ENCODE peak calls at places on chromosome 18, in eight cellular contexts. N is SJCRH30; X is hepatocyte; B is AG04450; T is breast epithelium; O is heart right ventricle; K is mucosa of descending colon; Z is CD4-positive, alpha-beta T cell. H is an unnamed sample. For H3K9me3, the result is how much of the 10 kb centered on the place peaks cover.

GRCh38 chr18:45617284-45617683 is 2.0 kb downstream of the SLC14A2 start:
- DNase-seq in N (no peak), X (peak), B (peak), T (peak), O (peak), K (peak), Z (no peak), H (no peak)

GRCh38 chr18:57230861-57231260 is 84.0 kb downstream of the BOD1L2 start:
- DNase-seq in N (no peak), X (no peak), B (no peak), T (no peak), O (no peak), K (no peak), Z (no peak), H (no peak)

GRCh38 chr18:28854964-28855363 is 678.0 kb upstream of the CDH2 start:
- DNase-seq in N (no peak), X (peak), B (no peak), T (no peak), O (no peak), K (no peak), Z (no peak), H (no peak)

GRCh38 chr18:33696332-33697162 is 118.5 kb downstream of the ASXL3 start:
- DNase-seq in N (no peak), X (no peak), B (no peak), T (no peak), O (no peak), K (no peak), Z (no peak), H (no peak)

GRCh38 chr18:48017625-48018024 is 87.2 kb upstream of the SMAD2 start:
- DNase-seq in N (no peak), X (no peak), B (no peak), T (no peak), O (no peak), K (no peak), Z (no peak), H (no peak)

GRCh38 chr18:45008694-45009372 is 328.1 kb downstream of the SETBP1 start:
- DNase-seq in N (no peak), X (no peak), B (no peak), T (no peak), O (no peak), K (no peak), Z (no peak), H (no peak)

GRCh38 chr18:48929212-48929612 is 21.6 kb downstream of the SMAD7 start:
- DNase-seq in N (no peak), X (no peak), B (no peak), T (no peak), O (no peak), K (no peak), Z (no peak), H (no peak)

GRCh38 chr18:7272268-7273049 is 41.6 kb downstream of the LRRC30 start:
- DNase-seq in N (peak), X (peak), B (peak), T (no peak), O (peak), K (peak), Z (no peak), H (peak)

GRCh38 chr18:13136056-13136688 is 82.4 kb upstream of the LDLRAD4 start:
- DNase-seq in N (no peak), X (no peak), B (no peak), T (no peak), O (no peak), K (peak), Z (no peak), H (no peak)

GRCh38 chr18:59008302-59008974 is 131.2 kb upstream of the SEC11C start:
- DNase-seq in N (no peak), X (peak), B (no peak), T (no peak), O (no peak), K (no peak), Z (no peak), H (no peak)

GRCh38 chr18:13288509-13289138 is 70.1 kb downstream of the LDLRAD4 start:
- DNase-seq in N (no peak), X (no peak), B (no peak), T (no peak), O (no peak), K (no peak), Z (no peak), H (no peak)

GRCh38 chr18:77084757-77085035 is 47.9 kb downstream of the MBP start:
- DNase-seq in N (no peak), X (no peak), B (no peak), T (no peak), O (no peak), K (no peak), Z (no peak), H (no peak)

GRCh38 chr18:79380816-79381806 is 14.6 kb upstream of the NFATC1 start:
- DNase-seq in N (peak), X (peak), B (no peak), T (peak), O (peak), K (peak), Z (peak), H (peak)

GRCh38 chr18:12321331-12321730 is 13.3 kb downstream of the TUBB6 start:
- DNase-seq in N (no peak), X (no peak), B (no peak), T (no peak), O (no peak), K (no peak), Z (no peak), H (no peak)

GRCh38 chr18:37335337-37335736 is 230.3 kb downstream of the CELF4 start:
- DNase-seq in N (peak), X (peak), B (no peak), T (no peak), O (no peak), K (no peak), Z (no peak), H (no peak)

GRCh38 chr18:13216092-13216582 is 2.4 kb upstream of the LDLRAD4 start:
- DNase-seq in N (peak), X (peak), B (no peak), T (peak), O (peak), K (peak), Z (peak), H (peak)

GRCh38 chr18:61766266-61766884 is 126.4 kb downstream of the RNF152 start:
- DNase-seq in N (no peak), X (no peak), B (no peak), T (no peak), O (no peak), K (no peak), Z (no peak), H (no peak)

GRCh38 chr18:60279394-60279793 is 93.2 kb downstream of the MC4R start:
- DNase-seq in N (no peak), X (no peak), B (no peak), T (no peak), O (no peak), K (no peak), Z (no peak), H (no peak)

GRCh38 chr18:1585881-1586488 is 681.3 kb downstream of the ADCYAP1 start:
- DNase-seq in N (peak), X (peak), B (no peak), T (no peak), O (no peak), K (no peak), Z (no peak), H (no peak)

GRCh38 chr18:7479756-7480155 is 87.4 kb upstream of the PTPRM start:
- DNase-seq in N (no peak), X (no peak), B (no peak), T (no peak), O (no peak), K (no peak), Z (no peak), H (no peak)

GRCh38 chr18:78603584-78603983 is 376.0 kb upstream of the SALL3 start:
- DNase-seq in N (no peak), X (no peak), B (no peak), T (no peak), O (no peak), K (no peak), Z (no peak), H (no peak)

GRCh38 chr18:49959176-49959575 is 145.8 kb upstream of the ACAA2 start:
- DNase-seq in N (no peak), X (no peak), B (no peak), T (no peak), O (no peak), K (no peak), Z (no peak), H (no peak)

GRCh38 chr18:79510731-79511141 is 115.0 kb downstream of the NFATC1 start:
- DNase-seq in N (no peak), X (no peak), B (no peak), T (peak), O (no peak), K (peak), Z (peak), H (peak)

GRCh38 chr18:61653823-61654551 is 238.8 kb downstream of the RNF152 start:
- DNase-seq in N (no peak), X (no peak), B (no peak), T (no peak), O (no peak), K (no peak), Z (no peak), H (no peak)

GRCh38 chr18:79156330-79156729 is 87.1 kb downstream of the ATP9B start:
- DNase-seq in N (no peak), X (peak), B (no peak), T (no peak), O (no peak), K (no peak), Z (no peak), H (no peak)

GRCh38 chr18:78814766-78815165 is 164.9 kb upstream of the SALL3 start:
- DNase-seq in N (no peak), X (no peak), B (no peak), T (no peak), O (no peak), K (peak), Z (no peak), H (no peak)

GRCh38 chr18:50194623-50195532 is at the start of gene MYO5B:
- DNase-seq in N (no peak), X (peak), B (no peak), T (peak), O (peak), K (peak), Z (peak), H (peak)

GRCh38 chr18:9630444-9630843 is 16.1 kb upstream of the PPP4R1 start:
- DNase-seq in N (no peak), X (no peak), B (no peak), T (no peak), O (no peak), K (no peak), Z (no peak), H (no peak)

GRCh38 chr18:7618821-7619410 is 51.8 kb downstream of the PTPRM start:
- DNase-seq in N (no peak), X (no peak), B (no peak), T (no peak), O (no peak), K (no peak), Z (no peak), H (no peak)

GRCh38 chr18:499351-500229 is 911 bp downstream of the COLEC12 start:
- DNase-seq in N (no peak), X (peak), B (no peak), T (no peak), O (no peak), K (no peak), Z (no peak), H (no peak)

GRCh38 chr18:25137133-25137472 is 214.9 kb downstream of the ZNF521 start:
- DNase-seq in N (no peak), X (no peak), B (no peak), T (no peak), O (no peak), K (no peak), Z (no peak), H (no peak)

GRCh38 chr18:60017371-60017770 is 117.6 kb downstream of the PMAIP1 start:
- DNase-seq in N (no peak), X (no peak), B (no peak), T (no peak), O (no peak), K (no peak), Z (no peak), H (no peak)

GRCh38 chr18:37124511-37124910 is 295.6 kb downstream of the KIAA1328 start:
- DNase-seq in N (peak), X (no peak), B (no peak), T (no peak), O (no peak), K (no peak), Z (no peak), H (no peak)

GRCh38 chr18:3409811-3410210 is 40.2 kb upstream of the TGIF1 start:
- DNase-seq in N (peak), X (no peak), B (no peak), T (no peak), O (no peak), K (no peak), Z (no peak), H (no peak)

GRCh38 chr18:43078485-43079092 is 36.9 kb downstream of the RIT2 start:
- DNase-seq in N (no peak), X (no peak), B (no peak), T (no peak), O (no peak), K (no peak), Z (no peak), H (no peak)

GRCh38 chr18:7821784-7822183 is 254.7 kb downstream of the PTPRM start:
- DNase-seq in N (no peak), X (no peak), B (no peak), T (no peak), O (no peak), K (no peak), Z (no peak), H (no peak)

GRCh38 chr18:58176915-58177717 is 133.1 kb downstream of the NEDD4L start:
- DNase-seq in N (no peak), X (peak), B (peak), T (no peak), O (no peak), K (no peak), Z (no peak), H (no peak)

GRCh38 chr18:32372381-32373061 is 98.2 kb downstream of the GAREM1 start:
- DNase-seq in N (no peak), X (peak), B (no peak), T (peak), O (no peak), K (peak), Z (no peak), H (peak)

GRCh38 chr18:10051877-10052631 is 138.2 kb downstream of the VAPA start:
- DNase-seq in N (peak), X (peak), B (peak), T (no peak), O (no peak), K (no peak), Z (no peak), H (no peak)

GRCh38 chr18:52136532-52136931 is 203.5 kb upstream of the DCC start:
- DNase-seq in N (no peak), X (no peak), B (no peak), T (no peak), O (no peak), K (no peak), Z (no peak), H (no peak)

GRCh38 chr18:52130621-52131020 is 209.4 kb upstream of the DCC start:
- DNase-seq in N (no peak), X (no peak), B (no peak), T (no peak), O (no peak), K (no peak), Z (no peak), H (no peak)

DNA sequence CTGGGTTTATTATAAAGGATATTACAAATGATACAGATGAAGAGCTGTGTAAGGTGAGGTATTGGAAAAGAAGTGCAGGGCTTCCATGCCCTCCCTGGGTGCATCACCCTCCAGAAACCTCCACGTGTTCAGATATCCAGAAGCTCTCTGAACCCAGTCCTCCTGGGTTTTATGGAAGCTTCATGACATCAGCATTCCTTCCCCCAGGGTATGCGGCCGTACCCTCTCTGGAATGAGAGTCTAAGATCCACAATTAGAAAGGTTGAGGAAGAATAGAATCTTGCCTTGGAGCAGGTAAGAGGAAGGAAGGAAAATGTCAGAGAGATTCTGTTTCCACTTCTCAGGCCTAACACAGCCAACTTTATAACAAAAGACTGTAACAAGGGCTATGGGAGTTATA is 208.2 kb upstream of the DCC start:
- DNase-seq in N (no peak), X (no peak), B (no peak), T (no peak), O (no peak), K (no peak), Z (no peak), H (no peak)
- H3K9me3 ChIP-seq in N (under half), X (under half), B (under half), T (under half), O (under half), K (under half), Z (under half), H (under half)

GRCh38 chr18:73220639-73221038 is 352.9 kb upstream of the NETO1 start:
- DNase-seq in N (no peak), X (no peak), B (no peak), T (no peak), O (no peak), K (no peak), Z (no peak), H (no peak)
- H3K9me3 ChIP-seq in N (under half), X (under half), B (under half), T (under half), O (under half), K (under half), Z (under half), H (under half)

GRCh38 chr18:14748496-14748895 is 524 bp downstream of the ANKRD30B start:
- DNase-seq in N (no peak), X (no peak), B (no peak), T (no peak), O (no peak), K (no peak), Z (no peak), H (no peak)
- H3K9me3 ChIP-seq in N (under half), X (under half), B (under half), T (under half), O (under half), K (under half), Z (under half), H (under half)

GRCh38 chr18:56107821-56108485 is 520.0 kb upstream of the TCF4 start:
- DNase-seq in N (no peak), X (no peak), B (no peak), T (no peak), O (no peak), K (no peak), Z (no peak), H (no peak)

GRCh38 chr18:56115072-56116038 is 523.0 kb downstream of the TXNL1 start:
- DNase-seq in N (no peak), X (no peak), B (no peak), T (no peak), O (no peak), K (no peak), Z (no peak), H (no peak)

GRCh38 chr18:56108486-56109367 is 520.7 kb upstream of the TCF4 start:
- DNase-seq in N (no peak), X (no peak), B (no peak), T (no peak), O (no peak), K (no peak), Z (no peak), H (no peak)

GRCh38 chr18:56112984-56113383 is 525.0 kb upstream of the TCF4 start:
- DNase-seq in N (no peak), X (no peak), B (no peak), T (no peak), O (no peak), K (no peak), Z (no peak), H (no peak)

GRCh38 chr18:56112013-56112749 is 524.2 kb upstream of the TCF4 start:
- DNase-seq in N (no peak), X (no peak), B (no peak), T (no peak), O (no peak), K (no peak), Z (no peak), H (no peak)
- H3K9me3 ChIP-seq in N (under half), X (under half), B (under half), T (under half), O (under half), K (under half), Z (under half), H (under half)